ENCODE peak calls at places on chromosomes 2 and 18, in ten cellular contexts. One of them, this sample, is unnamed.

GRCh38 chr2:49360051-49360767 is 205.9 kb upstream of the FSHR start:
- DNase-seq in WTC11: no peak
- DNase-seq in tibial artery: no peak
- DNase-seq in COLO829: no peak
- DNase-seq in fibroblast of mammary gland: no peak
- DNase-seq in NCI-H1417: peak
- DNase-seq in prostate gland: no peak
- DNase-seq in amygdala: no peak
- DNase-seq in HCEC 1CT: no peak
- DNase-seq in BJ: no peak
- DNase-seq in this sample: no peak

GRCh38 chr2:54321062-54321461 is 65.0 kb upstream of the TSPYL6 start:
- DNase-seq in WTC11: no peak
- DNase-seq in tibial artery: no peak
- DNase-seq in COLO829: no peak
- DNase-seq in fibroblast of mammary gland: peak
- DNase-seq in NCI-H1417: no peak
- DNase-seq in prostate gland: no peak
- DNase-seq in amygdala: no peak
- DNase-seq in HCEC 1CT: no peak
- DNase-seq in BJ: no peak
- DNase-seq in this sample: no peak

GRCh38 chr2:20653695-20654306 is 2.9 kb upstream of the HS1BP3 start:
- DNase-seq in WTC11: no peak
- DNase-seq in tibial artery: no peak
- DNase-seq in COLO829: no peak
- DNase-seq in fibroblast of mammary gland: no peak
- DNase-seq in NCI-H1417: no peak
- DNase-seq in prostate gland: no peak
- DNase-seq in amygdala: no peak
- DNase-seq in HCEC 1CT: no peak
- DNase-seq in BJ: no peak
- DNase-seq in this sample: no peak

GRCh38 chr2:211127501-211127900 is 571.1 kb downstream of the CPS1 start:
- DNase-seq in WTC11: no peak
- DNase-seq in tibial artery: no peak
- DNase-seq in COLO829: no peak
- DNase-seq in fibroblast of mammary gland: no peak
- DNase-seq in NCI-H1417: no peak
- DNase-seq in prostate gland: no peak
- DNase-seq in amygdala: no peak
- DNase-seq in HCEC 1CT: no peak
- DNase-seq in BJ: no peak
- DNase-seq in this sample: no peak

GRCh38 chr2:128456281-128456680 is 137.6 kb upstream of the HS6ST1 start:
- DNase-seq in WTC11: no peak
- DNase-seq in tibial artery: peak
- DNase-seq in COLO829: no peak
- DNase-seq in fibroblast of mammary gland: no peak
- DNase-seq in NCI-H1417: no peak
- DNase-seq in prostate gland: no peak
- DNase-seq in amygdala: no peak
- DNase-seq in HCEC 1CT: no peak
- DNase-seq in BJ: no peak
- DNase-seq in this sample: no peak

GRCh38 chr2:136225950-136226835 is 108.2 kb upstream of the CXCR4 start:
- DNase-seq in WTC11: no peak
- DNase-seq in tibial artery: no peak
- DNase-seq in COLO829: no peak
- DNase-seq in fibroblast of mammary gland: no peak
- DNase-seq in NCI-H1417: peak
- DNase-seq in prostate gland: no peak
- DNase-seq in amygdala: no peak
- DNase-seq in HCEC 1CT: no peak
- DNase-seq in BJ: no peak
- DNase-seq in this sample: no peak

GRCh38 chr18:50687491-50687890 is 127.6 kb downstream of the MAPK4 start:
- DNase-seq in WTC11: no peak
- DNase-seq in tibial artery: no peak
- DNase-seq in COLO829: no peak
- DNase-seq in fibroblast of mammary gland: no peak
- DNase-seq in NCI-H1417: peak
- DNase-seq in prostate gland: no peak
- DNase-seq in amygdala: no peak
- DNase-seq in HCEC 1CT: no peak
- DNase-seq in BJ: no peak
- DNase-seq in this sample: no peak

GRCh38 chr2:204110250-204111183 is 174.0 kb downstream of the ICOS start:
- DNase-seq in WTC11: no peak
- DNase-seq in tibial artery: no peak
- DNase-seq in COLO829: no peak
- DNase-seq in fibroblast of mammary gland: peak
- DNase-seq in NCI-H1417: no peak
- DNase-seq in prostate gland: no peak
- DNase-seq in amygdala: no peak
- DNase-seq in HCEC 1CT: no peak
- DNase-seq in BJ: peak
- DNase-seq in this sample: peak

GRCh38 chr2:9941196-9941995 is 10.1 kb upstream of the GRHL1 start:
- DNase-seq in WTC11: peak
- DNase-seq in tibial artery: no peak
- DNase-seq in COLO829: peak
- DNase-seq in fibroblast of mammary gland: peak
- DNase-seq in NCI-H1417: no peak
- DNase-seq in prostate gland: no peak
- DNase-seq in amygdala: no peak
- DNase-seq in HCEC 1CT: peak
- DNase-seq in BJ: peak
- DNase-seq in this sample: no peak

GRCh38 chr2:70683455-70683854 is 84.5 kb downstream of the ADD2 start:
- DNase-seq in WTC11: no peak
- DNase-seq in tibial artery: no peak
- DNase-seq in COLO829: no peak
- DNase-seq in fibroblast of mammary gland: no peak
- DNase-seq in NCI-H1417: no peak
- DNase-seq in prostate gland: no peak
- DNase-seq in amygdala: no peak
- DNase-seq in HCEC 1CT: no peak
- DNase-seq in BJ: no peak
- DNase-seq in this sample: no peak

GRCh38 chr18:33469699-33470098 is 29.2 kb upstream of the CCDC178 start:
- DNase-seq in WTC11: no peak
- DNase-seq in tibial artery: no peak
- DNase-seq in COLO829: no peak
- DNase-seq in fibroblast of mammary gland: peak
- DNase-seq in NCI-H1417: no peak
- DNase-seq in prostate gland: no peak
- DNase-seq in amygdala: no peak
- DNase-seq in HCEC 1CT: no peak
- DNase-seq in BJ: no peak
- DNase-seq in this sample: no peak

GRCh38 chr2:198638579-198638978 is 819.2 kb downstream of the SATB2 start:
- DNase-seq in WTC11: no peak
- DNase-seq in tibial artery: no peak
- DNase-seq in COLO829: no peak
- DNase-seq in fibroblast of mammary gland: no peak
- DNase-seq in NCI-H1417: no peak
- DNase-seq in prostate gland: no peak
- DNase-seq in amygdala: no peak
- DNase-seq in HCEC 1CT: peak
- DNase-seq in BJ: no peak
- DNase-seq in this sample: peak

GRCh38 chr2:46299365-46300263 is 2.4 kb downstream of the EPAS1 start:
- DNase-seq in WTC11: peak
- DNase-seq in tibial artery: peak
- DNase-seq in COLO829: no peak
- DNase-seq in fibroblast of mammary gland: peak
- DNase-seq in NCI-H1417: peak
- DNase-seq in prostate gland: peak
- DNase-seq in amygdala: no peak
- DNase-seq in HCEC 1CT: peak
- DNase-seq in BJ: peak
- DNase-seq in this sample: peak

GRCh38 chr2:27182346-27182745 is 29.5 kb upstream of the ATRAID start:
- DNase-seq in WTC11: no peak
- DNase-seq in tibial artery: no peak
- DNase-seq in COLO829: no peak
- DNase-seq in fibroblast of mammary gland: peak
- DNase-seq in NCI-H1417: no peak
- DNase-seq in prostate gland: no peak
- DNase-seq in amygdala: no peak
- DNase-seq in HCEC 1CT: peak
- DNase-seq in BJ: no peak
- DNase-seq in this sample: no peak

GRCh38 chr2:75466708-75467311 is 93.9 kb downstream of the EVA1A start:
- DNase-seq in WTC11: peak
- DNase-seq in tibial artery: no peak
- DNase-seq in COLO829: peak
- DNase-seq in fibroblast of mammary gland: peak
- DNase-seq in NCI-H1417: peak
- DNase-seq in prostate gland: peak
- DNase-seq in amygdala: no peak
- DNase-seq in HCEC 1CT: peak
- DNase-seq in BJ: no peak
- DNase-seq in this sample: no peak

GRCh38 chr18:30359521-30359920 is 683.0 kb downstream of the DSC3 start:
- DNase-seq in WTC11: no peak
- DNase-seq in tibial artery: no peak
- DNase-seq in COLO829: no peak
- DNase-seq in fibroblast of mammary gland: no peak
- DNase-seq in NCI-H1417: no peak
- DNase-seq in prostate gland: no peak
- DNase-seq in amygdala: no peak
- DNase-seq in HCEC 1CT: no peak
- DNase-seq in BJ: no peak
- DNase-seq in this sample: no peak

GRCh38 chr2:229633546-229633945 is 80.8 kb downstream of the DNER start:
- DNase-seq in WTC11: no peak
- DNase-seq in tibial artery: no peak
- DNase-seq in COLO829: no peak
- DNase-seq in fibroblast of mammary gland: no peak
- DNase-seq in NCI-H1417: peak
- DNase-seq in prostate gland: no peak
- DNase-seq in amygdala: peak
- DNase-seq in HCEC 1CT: no peak
- DNase-seq in BJ: no peak
- DNase-seq in this sample: no peak

GRCh38 chr2:163640542-163641195 is 95.1 kb downstream of the FIGN start:
- DNase-seq in WTC11: no peak
- DNase-seq in tibial artery: no peak
- DNase-seq in COLO829: no peak
- DNase-seq in fibroblast of mammary gland: no peak
- DNase-seq in NCI-H1417: no peak
- DNase-seq in prostate gland: no peak
- DNase-seq in amygdala: no peak
- DNase-seq in HCEC 1CT: no peak
- DNase-seq in BJ: no peak
- DNase-seq in this sample: no peak

GRCh38 chr18:50560681-50561629 is 1.1 kb downstream of the MAPK4 start:
- DNase-seq in WTC11: peak
- DNase-seq in tibial artery: no peak
- DNase-seq in COLO829: no peak
- DNase-seq in fibroblast of mammary gland: no peak
- DNase-seq in NCI-H1417: peak
- DNase-seq in prostate gland: peak
- DNase-seq in amygdala: no peak
- DNase-seq in HCEC 1CT: no peak
- DNase-seq in BJ: no peak
- DNase-seq in this sample: no peak

GRCh38 chr2:175180701-175181103 is 808 bp downstream of the ATP5MC3 start:
- DNase-seq in WTC11: peak
- DNase-seq in tibial artery: no peak
- DNase-seq in COLO829: peak
- DNase-seq in fibroblast of mammary gland: peak
- DNase-seq in NCI-H1417: no peak
- DNase-seq in prostate gland: no peak
- DNase-seq in amygdala: peak
- DNase-seq in HCEC 1CT: no peak
- DNase-seq in BJ: no peak
- DNase-seq in this sample: peak

GRCh38 chr2:30300456-30301221 is 69.3 kb downstream of the LBH start:
- DNase-seq in WTC11: no peak
- DNase-seq in tibial artery: no peak
- DNase-seq in COLO829: no peak
- DNase-seq in fibroblast of mammary gland: no peak
- DNase-seq in NCI-H1417: peak
- DNase-seq in prostate gland: no peak
- DNase-seq in amygdala: no peak
- DNase-seq in HCEC 1CT: peak
- DNase-seq in BJ: peak
- DNase-seq in this sample: peak

GRCh38 chr2:8098952-8099582 is 582.8 kb upstream of the ID2 start:
- DNase-seq in WTC11: no peak
- DNase-seq in tibial artery: no peak
- DNase-seq in COLO829: no peak
- DNase-seq in fibroblast of mammary gland: no peak
- DNase-seq in NCI-H1417: no peak
- DNase-seq in prostate gland: no peak
- DNase-seq in amygdala: no peak
- DNase-seq in HCEC 1CT: no peak
- DNase-seq in BJ: no peak
- DNase-seq in this sample: no peak

GRCh38 chr2:191677091-191677645 is 768 bp upstream of the NABP1 start:
- DNase-seq in WTC11: no peak
- DNase-seq in tibial artery: peak
- DNase-seq in COLO829: no peak
- DNase-seq in fibroblast of mammary gland: peak
- DNase-seq in NCI-H1417: no peak
- DNase-seq in prostate gland: no peak
- DNase-seq in amygdala: no peak
- DNase-seq in HCEC 1CT: peak
- DNase-seq in BJ: peak
- DNase-seq in this sample: no peak

GRCh38 chr2:162430323-162430722 is 86.4 kb downstream of the GCA start:
- DNase-seq in WTC11: no peak
- DNase-seq in tibial artery: peak
- DNase-seq in COLO829: no peak
- DNase-seq in fibroblast of mammary gland: no peak
- DNase-seq in NCI-H1417: no peak
- DNase-seq in prostate gland: no peak
- DNase-seq in amygdala: no peak
- DNase-seq in HCEC 1CT: no peak
- DNase-seq in BJ: no peak
- DNase-seq in this sample: no peak

GRCh38 chr18:69400976-69401474 is 337 bp downstream of the DOK6 start:
- DNase-seq in WTC11: peak
- DNase-seq in tibial artery: no peak
- DNase-seq in COLO829: no peak
- DNase-seq in fibroblast of mammary gland: peak
- DNase-seq in NCI-H1417: peak
- DNase-seq in prostate gland: no peak
- DNase-seq in amygdala: no peak
- DNase-seq in HCEC 1CT: peak
- DNase-seq in BJ: no peak
- DNase-seq in this sample: no peak